ENCODE peak calls at places on chromosomes 1 and 21, in five cellular contexts. O is astrocyte of the spinal cord, F is GM12864, D is neural progenitor cell, H is MM.1S. G is an unnamed sample.

GRCh38 chr21:32423320-32423719 is 10.8 kb downstream of the EVA1C start:
- DNase-seq in O (peak; percentile 86), H (no peak), D (no peak), F (no peak), G (no peak)

GRCh38 chr1:11550664-11551283 is 71.8 kb downstream of the DISP3 start:
- DNase-seq in H (peak; percentile 87), F (no peak), D (peak; percentile 97), O (peak; percentile 81), G (peak; percentile 56)

GRCh38 chr1:67850151-67850551 is 16.9 kb upstream of the GNG12 start:
- DNase-seq in H (peak; percentile 53), D (peak; percentile 26), F (no peak), O (peak; percentile 72), G (no peak)

GRCh38 chr1:113779542-113779941 is 20.3 kb upstream of the PHTF1 start:
- DNase-seq in F (no peak), O (no peak), D (no peak), H (no peak), G (no peak)

GRCh38 chr21:16534408-16535099 is 804.8 kb downstream of the USP25 start:
- DNase-seq in F (no peak), H (no peak), O (peak; percentile 76), D (no peak), G (no peak)

GRCh38 chr1:12097321-12097720 is 34.2 kb downstream of the TNFRSF8 start:
- DNase-seq in H (no peak), O (no peak), F (no peak), D (no peak), G (no peak)

GRCh38 chr1:114349891-114350605 is 161.0 kb downstream of the TRIM33 start:
- DNase-seq in D (no peak), F (no peak), H (no peak), O (no peak), G (no peak)

GRCh38 chr1:79325705-79326104 is 319.2 kb upstream of the ADGRL4 start:
- DNase-seq in H (no peak), D (no peak), F (no peak), O (peak; percentile 23), G (no peak)

GRCh38 chr1:48470506-48470905 is 1.5 kb downstream of the SPATA6 start:
- DNase-seq in F (no peak), O (peak; percentile 41), D (peak; percentile 42), H (no peak), G (no peak)

GRCh38 chr1:40394456-40395172 is 21.1 kb downstream of the SMAP2 start:
- DNase-seq in D (no peak), O (peak; percentile 19), F (no peak), H (no peak), G (no peak)

GRCh38 chr1:198123146-198123545 is 33.7 kb upstream of the NEK7 start:
- DNase-seq in D (no peak), H (no peak), F (no peak), O (peak; percentile 78), G (no peak)

GRCh38 chr21:37356710-37357109 is 9.9 kb upstream of the DYRK1A start:
- DNase-seq in H (no peak), D (no peak), O (no peak), F (no peak), G (no peak)

GRCh38 chr1:24500448-24501048 is 2.1 kb upstream of the RCAN3 start:
- DNase-seq in H (no peak), D (no peak), F (no peak), O (no peak), G (no peak)
- TF ChIP-seq CTCF in H (no peak), D (no peak), F (no peak), O (no peak), G (no peak)

GRCh38 chr1:8061210-8061609 is 35.1 kb upstream of the ERRFI1 start:
- DNase-seq in F (no peak), D (no peak), O (peak; percentile 94), H (no peak), G (no peak)

GRCh38 chr1:8059161-8059622 is 33.1 kb upstream of the ERRFI1 start:
- DNase-seq in D (no peak), H (no peak), F (no peak), O (peak; percentile 73), G (no peak)

GRCh38 chr1:8062861-8063260 is 36.8 kb upstream of the ERRFI1 start:
- DNase-seq in F (no peak), O (no peak), D (no peak), H (no peak), G (no peak)

GRCh38 chr1:8063298-8064068 is 37.4 kb upstream of the ERRFI1 start:
- DNase-seq in D (peak; percentile 56), F (no peak), H (no peak), O (no peak), G (no peak)

GRCh38 chr1:8061673-8062386 is 35.7 kb upstream of the ERRFI1 start:
- DNase-seq in F (no peak), D (no peak), O (peak; percentile 55), H (no peak), G (no peak)
- TF ChIP-seq CTCF in F (no peak), D (no peak), O (no peak), H (no peak), G (no peak)

GRCh38 chr1:41754540-41754939 is 164.2 kb downstream of the HIVEP3 start:
- DNase-seq in F (no peak), D (no peak), O (no peak), H (no peak), G (no peak)
- TF ChIP-seq CTCF in F (peak; percentile 55), D (peak; percentile 36), O (peak; percentile 5), H (peak; percentile 25), G (no peak)

GRCh38 chr1:231176421-231176820 is 14.6 kb downstream of the TRIM67 start:
- DNase-seq in H (no peak), O (no peak), F (no peak), D (no peak), G (no peak)
- TF ChIP-seq CTCF in H (no peak), O (no peak), F (no peak), D (no peak), G (no peak)

GRCh38 chr1:5742032-5742431 is 250.2 kb downstream of the NPHP4 start:
- DNase-seq in H (no peak), O (no peak), F (no peak), D (no peak), G (no peak)
- TF ChIP-seq CTCF in H (no peak), O (no peak), F (no peak), D (no peak), G (no peak)

GRCh38 chr1:165930961-165931360 is 103.5 kb downstream of the UCK2 start:
- DNase-seq in H (no peak), O (no peak), F (no peak), D (no peak), G (no peak)

GRCh38 chr1:165936542-165936941 is 109.1 kb downstream of the UCK2 start:
- DNase-seq in O (no peak), F (no peak), D (no peak), H (no peak), G (no peak)

GRCh38 chr1:165938844-165939243 is 111.4 kb downstream of the UCK2 start:
- DNase-seq in O (no peak), D (no peak), F (no peak), H (no peak), G (no peak)

GRCh38 chr1:165928075-165928731 is 100.8 kb downstream of the UCK2 start:
- DNase-seq in F (peak; percentile 53), H (peak; percentile 77), D (peak; percentile 60), O (peak; percentile 42), G (peak; percentile 72)

GRCh38 chr1:165933446-165934170 is 106.2 kb downstream of the UCK2 start:
- DNase-seq in H (no peak), F (no peak), O (no peak), D (peak; percentile 63), G (no peak)
- TF ChIP-seq CTCF in H (no peak), F (no peak), O (no peak), D (no peak), G (no peak)

GRCh38 chr1:109823543-109824348 is 60.0 kb upstream of the EPS8L3 start:
- DNase-seq in D (no peak), H (no peak), O (peak; percentile 24), F (no peak), G (peak; percentile 1)
- TF ChIP-seq CTCF in D (no peak), H (no peak), O (no peak), F (no peak), G (no peak)

GRCh38 chr21:29671728-29672127 is 268.1 kb downstream of the GRIK1 start:
- DNase-seq in H (no peak), D (no peak), F (no peak), O (no peak), G (no peak)
- TF ChIP-seq CTCF in H (no peak), D (peak; percentile 32), F (peak; percentile 31), O (no peak), G (peak; percentile 10)

DNA sequence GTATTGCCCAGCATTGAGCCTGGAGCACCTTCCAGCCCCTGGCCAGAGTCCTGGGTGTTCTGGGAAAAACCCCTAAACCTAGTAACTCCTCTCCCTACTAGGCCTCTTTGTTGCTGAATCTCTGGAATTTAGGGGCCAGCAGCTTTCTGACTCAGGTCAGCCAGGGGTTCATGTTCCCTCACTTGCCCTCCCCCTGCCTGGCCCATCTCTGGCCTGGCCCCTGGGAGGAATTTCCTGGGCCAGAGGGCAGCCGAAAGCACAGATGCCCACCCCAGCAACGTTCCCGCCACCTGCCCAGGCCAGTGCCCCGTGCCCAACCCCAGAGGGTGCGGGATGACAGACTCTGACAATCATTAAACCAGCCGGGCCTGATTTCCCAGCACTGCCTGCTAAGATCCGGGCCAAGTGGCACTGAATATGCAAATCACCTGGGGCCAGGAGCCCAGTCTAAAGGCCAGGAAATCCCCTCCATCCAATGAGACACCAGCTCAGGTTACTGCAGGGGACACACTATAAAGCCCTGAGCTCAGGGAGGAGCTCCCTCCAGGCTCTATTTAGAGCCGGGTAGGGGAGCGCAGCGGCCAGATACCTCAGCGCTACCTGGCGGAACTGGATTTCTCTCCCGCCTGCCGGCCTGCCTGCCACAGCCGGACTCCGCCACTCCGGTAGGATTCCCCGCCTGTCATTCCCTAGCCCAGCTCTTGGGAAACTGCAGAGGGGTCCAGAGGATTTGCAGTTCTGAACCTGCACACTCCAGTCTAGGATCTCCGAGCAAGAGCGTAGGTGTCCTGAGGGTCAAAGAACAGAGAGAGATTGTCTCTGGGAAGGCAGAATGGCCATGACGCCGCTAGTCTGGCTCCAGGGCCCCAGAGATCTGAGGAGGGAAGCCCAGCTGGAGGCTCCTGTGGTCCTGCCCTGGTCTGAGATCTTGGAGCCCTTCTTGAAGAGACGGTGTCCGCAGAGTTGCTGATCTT is at the start of gene ELF3:
- DNase-seq in H (peak; percentile 81), D (peak; percentile 95), F (peak; percentile 24), O (no peak), G (peak; percentile 82)
- TF ChIP-seq CTCF in H (no peak), D (no peak), F (no peak), O (no peak), G (no peak)

GRCh38 chr1:27321813-27322568 is at the start of gene TMEM222:
- DNase-seq in D (peak; percentile 98), F (peak; percentile 85), O (peak; percentile 98), H (peak; percentile 97), G (peak; percentile 97)
- TF ChIP-seq CTCF in D (no peak), F (no peak), O (no peak), H (no peak), G (no peak)